ENCODE peak calls at places on chromosomes 1 and 21, in eight cellular contexts. One of them, this sample, is unnamed.

GRCh38 chr1:206461602-206462455 is 8.4 kb upstream of the IKBKE start:
- DNase-seq in left cardiac atrium: peak
- DNase-seq in NCI-H748 treated with DMSO at 0.1 percent for 48 hours: peak
- DNase-seq in T-helper 1 cell: no peak
- DNase-seq in stimulated activated CD4-positive, alpha-beta T cell treated with anti-CD3 and anti-CD28 coated beads, Interleukin-4, amount 100 ng/mL, for 48 hours: peak
- DNase-seq in AG08396: peak
- DNase-seq in B cell: peak
- DNase-seq in smooth muscle cell of the brain vasculature: peak
- DNase-seq in this sample: peak

GRCh38 chr1:205237526-205238484 is 10.1 kb downstream of the TMCC2 start:
- DNase-seq in AG08396: no peak
- DNase-seq in smooth muscle cell of the brain vasculature: no peak
- DNase-seq in B cell: no peak
- DNase-seq in left cardiac atrium: no peak
- DNase-seq in NCI-H748 treated with DMSO at 0.1 percent for 48 hours: no peak
- DNase-seq in T-helper 1 cell: no peak
- DNase-seq in stimulated activated CD4-positive, alpha-beta T cell treated with anti-CD3 and anti-CD28 coated beads, Interleukin-4, amount 100 ng/mL, for 48 hours: peak
- DNase-seq in this sample: no peak

GRCh38 chr1:159000627-159001026 is 9.1 kb upstream of the IFI16 start:
- DNase-seq in left cardiac atrium: peak
- DNase-seq in NCI-H748 treated with DMSO at 0.1 percent for 48 hours: no peak
- DNase-seq in T-helper 1 cell: no peak
- DNase-seq in AG08396: peak
- DNase-seq in smooth muscle cell of the brain vasculature: peak
- DNase-seq in stimulated activated CD4-positive, alpha-beta T cell treated with anti-CD3 and anti-CD28 coated beads, Interleukin-4, amount 100 ng/mL, for 48 hours: no peak
- DNase-seq in B cell: no peak
- DNase-seq in this sample: peak

GRCh38 chr1:62247391-62248168 is 52.9 kb downstream of the L1TD1 start:
- DNase-seq in AG08396: no peak
- DNase-seq in stimulated activated CD4-positive, alpha-beta T cell treated with anti-CD3 and anti-CD28 coated beads, Interleukin-4, amount 100 ng/mL, for 48 hours: no peak
- DNase-seq in left cardiac atrium: no peak
- DNase-seq in NCI-H748 treated with DMSO at 0.1 percent for 48 hours: peak
- DNase-seq in B cell: no peak
- DNase-seq in smooth muscle cell of the brain vasculature: no peak
- DNase-seq in T-helper 1 cell: no peak
- DNase-seq in this sample: no peak

GRCh38 chr1:44621841-44622286 is 52.4 kb downstream of the TMEM53 start:
- DNase-seq in stimulated activated CD4-positive, alpha-beta T cell treated with anti-CD3 and anti-CD28 coated beads, Interleukin-4, amount 100 ng/mL, for 48 hours: no peak
- DNase-seq in B cell: no peak
- DNase-seq in left cardiac atrium: no peak
- DNase-seq in T-helper 1 cell: no peak
- DNase-seq in smooth muscle cell of the brain vasculature: no peak
- DNase-seq in AG08396: peak
- DNase-seq in NCI-H748 treated with DMSO at 0.1 percent for 48 hours: no peak
- DNase-seq in this sample: no peak

GRCh38 chr1:6001992-6002576 is 9.9 kb upstream of the NPHP4 start:
- DNase-seq in smooth muscle cell of the brain vasculature: no peak
- DNase-seq in left cardiac atrium: peak
- DNase-seq in T-helper 1 cell: no peak
- DNase-seq in stimulated activated CD4-positive, alpha-beta T cell treated with anti-CD3 and anti-CD28 coated beads, Interleukin-4, amount 100 ng/mL, for 48 hours: no peak
- DNase-seq in NCI-H748 treated with DMSO at 0.1 percent for 48 hours: no peak
- DNase-seq in AG08396: no peak
- DNase-seq in B cell: no peak
- DNase-seq in this sample: no peak

GRCh38 chr1:119773711-119774241 is 5.1 kb upstream of the HMGCS2 start:
- DNase-seq in B cell: no peak
- DNase-seq in stimulated activated CD4-positive, alpha-beta T cell treated with anti-CD3 and anti-CD28 coated beads, Interleukin-4, amount 100 ng/mL, for 48 hours: no peak
- DNase-seq in NCI-H748 treated with DMSO at 0.1 percent for 48 hours: no peak
- DNase-seq in AG08396: peak
- DNase-seq in left cardiac atrium: no peak
- DNase-seq in T-helper 1 cell: no peak
- DNase-seq in smooth muscle cell of the brain vasculature: no peak
- DNase-seq in this sample: no peak

GRCh38 chr1:229105109-229105508 is 165.8 kb upstream of the RAB4A start:
- DNase-seq in smooth muscle cell of the brain vasculature: no peak
- DNase-seq in B cell: no peak
- DNase-seq in T-helper 1 cell: no peak
- DNase-seq in NCI-H748 treated with DMSO at 0.1 percent for 48 hours: no peak
- DNase-seq in stimulated activated CD4-positive, alpha-beta T cell treated with anti-CD3 and anti-CD28 coated beads, Interleukin-4, amount 100 ng/mL, for 48 hours: no peak
- DNase-seq in left cardiac atrium: no peak
- DNase-seq in AG08396: no peak
- DNase-seq in this sample: no peak

GRCh38 chr1:43056981-43057391 is 98.3 kb upstream of the SLC2A1 start:
- DNase-seq in smooth muscle cell of the brain vasculature: no peak
- DNase-seq in B cell: no peak
- DNase-seq in left cardiac atrium: no peak
- DNase-seq in AG08396: no peak
- DNase-seq in stimulated activated CD4-positive, alpha-beta T cell treated with anti-CD3 and anti-CD28 coated beads, Interleukin-4, amount 100 ng/mL, for 48 hours: no peak
- DNase-seq in NCI-H748 treated with DMSO at 0.1 percent for 48 hours: no peak
- DNase-seq in T-helper 1 cell: no peak
- DNase-seq in this sample: no peak

GRCh38 chr1:24468605-24469004 is 34.0 kb upstream of the RCAN3 start:
- DNase-seq in T-helper 1 cell: no peak
- DNase-seq in AG08396: no peak
- DNase-seq in smooth muscle cell of the brain vasculature: no peak
- DNase-seq in stimulated activated CD4-positive, alpha-beta T cell treated with anti-CD3 and anti-CD28 coated beads, Interleukin-4, amount 100 ng/mL, for 48 hours: no peak
- DNase-seq in left cardiac atrium: no peak
- DNase-seq in NCI-H748 treated with DMSO at 0.1 percent for 48 hours: peak
- DNase-seq in B cell: no peak
- DNase-seq in this sample: no peak

GRCh38 chr1:169741666-169742394 is 8.0 kb upstream of the SELE start:
- DNase-seq in AG08396: peak
- DNase-seq in B cell: no peak
- DNase-seq in NCI-H748 treated with DMSO at 0.1 percent for 48 hours: no peak
- DNase-seq in T-helper 1 cell: no peak
- DNase-seq in left cardiac atrium: no peak
- DNase-seq in stimulated activated CD4-positive, alpha-beta T cell treated with anti-CD3 and anti-CD28 coated beads, Interleukin-4, amount 100 ng/mL, for 48 hours: no peak
- DNase-seq in smooth muscle cell of the brain vasculature: peak
- DNase-seq in this sample: peak

GRCh38 chr1:167165948-167166702 is 54.6 kb upstream of the POU2F1 start:
- DNase-seq in NCI-H748 treated with DMSO at 0.1 percent for 48 hours: no peak
- DNase-seq in smooth muscle cell of the brain vasculature: no peak
- DNase-seq in B cell: no peak
- DNase-seq in T-helper 1 cell: no peak
- DNase-seq in AG08396: no peak
- DNase-seq in left cardiac atrium: no peak
- DNase-seq in stimulated activated CD4-positive, alpha-beta T cell treated with anti-CD3 and anti-CD28 coated beads, Interleukin-4, amount 100 ng/mL, for 48 hours: no peak
- DNase-seq in this sample: no peak

GRCh38 chr1:227093309-227093708 is 153.2 kb downstream of the COQ8A start:
- DNase-seq in NCI-H748 treated with DMSO at 0.1 percent for 48 hours: no peak
- DNase-seq in B cell: no peak
- DNase-seq in T-helper 1 cell: no peak
- DNase-seq in smooth muscle cell of the brain vasculature: no peak
- DNase-seq in AG08396: no peak
- DNase-seq in stimulated activated CD4-positive, alpha-beta T cell treated with anti-CD3 and anti-CD28 coated beads, Interleukin-4, amount 100 ng/mL, for 48 hours: no peak
- DNase-seq in left cardiac atrium: no peak
- DNase-seq in this sample: no peak

GRCh38 chr1:228029281-228029680 is 22.5 kb downstream of the WNT3A start:
- DNase-seq in left cardiac atrium: peak
- DNase-seq in stimulated activated CD4-positive, alpha-beta T cell treated with anti-CD3 and anti-CD28 coated beads, Interleukin-4, amount 100 ng/mL, for 48 hours: no peak
- DNase-seq in smooth muscle cell of the brain vasculature: no peak
- DNase-seq in AG08396: no peak
- DNase-seq in NCI-H748 treated with DMSO at 0.1 percent for 48 hours: no peak
- DNase-seq in T-helper 1 cell: no peak
- DNase-seq in B cell: no peak
- DNase-seq in this sample: no peak

GRCh38 chr1:202165267-202165941 is 5.0 kb upstream of the PTPN7 start:
- DNase-seq in stimulated activated CD4-positive, alpha-beta T cell treated with anti-CD3 and anti-CD28 coated beads, Interleukin-4, amount 100 ng/mL, for 48 hours: peak
- DNase-seq in smooth muscle cell of the brain vasculature: no peak
- DNase-seq in NCI-H748 treated with DMSO at 0.1 percent for 48 hours: no peak
- DNase-seq in B cell: no peak
- DNase-seq in left cardiac atrium: no peak
- DNase-seq in AG08396: no peak
- DNase-seq in T-helper 1 cell: no peak
- DNase-seq in this sample: no peak

GRCh38 chr1:198107041-198107440 is 49.8 kb upstream of the NEK7 start:
- DNase-seq in stimulated activated CD4-positive, alpha-beta T cell treated with anti-CD3 and anti-CD28 coated beads, Interleukin-4, amount 100 ng/mL, for 48 hours: no peak
- DNase-seq in NCI-H748 treated with DMSO at 0.1 percent for 48 hours: no peak
- DNase-seq in T-helper 1 cell: no peak
- DNase-seq in B cell: no peak
- DNase-seq in AG08396: no peak
- DNase-seq in left cardiac atrium: no peak
- DNase-seq in smooth muscle cell of the brain vasculature: no peak
- DNase-seq in this sample: no peak

GRCh38 chr21:42759594-42759927 is 106.1 kb downstream of the PDE9A start:
- DNase-seq in left cardiac atrium: no peak
- DNase-seq in stimulated activated CD4-positive, alpha-beta T cell treated with anti-CD3 and anti-CD28 coated beads, Interleukin-4, amount 100 ng/mL, for 48 hours: no peak
- DNase-seq in NCI-H748 treated with DMSO at 0.1 percent for 48 hours: no peak
- DNase-seq in AG08396: no peak
- DNase-seq in B cell: no peak
- DNase-seq in T-helper 1 cell: no peak
- DNase-seq in smooth muscle cell of the brain vasculature: no peak
- DNase-seq in this sample: no peak

GRCh38 chr1:5660141-5660935 is 331.9 kb downstream of the NPHP4 start:
- DNase-seq in T-helper 1 cell: no peak
- DNase-seq in B cell: no peak
- DNase-seq in stimulated activated CD4-positive, alpha-beta T cell treated with anti-CD3 and anti-CD28 coated beads, Interleukin-4, amount 100 ng/mL, for 48 hours: no peak
- DNase-seq in smooth muscle cell of the brain vasculature: no peak
- DNase-seq in NCI-H748 treated with DMSO at 0.1 percent for 48 hours: no peak
- DNase-seq in AG08396: no peak
- DNase-seq in left cardiac atrium: peak
- DNase-seq in this sample: no peak

GRCh38 chr1:8646996-8647395 is 170.4 kb downstream of the RERE start:
- DNase-seq in smooth muscle cell of the brain vasculature: no peak
- DNase-seq in B cell: no peak
- DNase-seq in left cardiac atrium: no peak
- DNase-seq in T-helper 1 cell: no peak
- DNase-seq in stimulated activated CD4-positive, alpha-beta T cell treated with anti-CD3 and anti-CD28 coated beads, Interleukin-4, amount 100 ng/mL, for 48 hours: no peak
- DNase-seq in AG08396: no peak
- DNase-seq in NCI-H748 treated with DMSO at 0.1 percent for 48 hours: no peak
- DNase-seq in this sample: no peak

GRCh38 chr1:9128520-9129371 is at the start of gene GPR157:
- DNase-seq in smooth muscle cell of the brain vasculature: no peak
- DNase-seq in stimulated activated CD4-positive, alpha-beta T cell treated with anti-CD3 and anti-CD28 coated beads, Interleukin-4, amount 100 ng/mL, for 48 hours: peak
- DNase-seq in B cell: peak
- DNase-seq in T-helper 1 cell: peak
- DNase-seq in left cardiac atrium: peak
- DNase-seq in AG08396: peak
- DNase-seq in NCI-H748 treated with DMSO at 0.1 percent for 48 hours: peak
- DNase-seq in this sample: peak

GRCh38 chr21:45299026-45299863 is 11.6 kb upstream of the POFUT2 start:
- DNase-seq in T-helper 1 cell: no peak
- DNase-seq in left cardiac atrium: peak
- DNase-seq in B cell: no peak
- DNase-seq in smooth muscle cell of the brain vasculature: no peak
- DNase-seq in AG08396: no peak
- DNase-seq in stimulated activated CD4-positive, alpha-beta T cell treated with anti-CD3 and anti-CD28 coated beads, Interleukin-4, amount 100 ng/mL, for 48 hours: no peak
- DNase-seq in NCI-H748 treated with DMSO at 0.1 percent for 48 hours: no peak
- DNase-seq in this sample: no peak

GRCh38 chr1:167173516-167174184 is 47.0 kb upstream of the POU2F1 start:
- DNase-seq in T-helper 1 cell: no peak
- DNase-seq in stimulated activated CD4-positive, alpha-beta T cell treated with anti-CD3 and anti-CD28 coated beads, Interleukin-4, amount 100 ng/mL, for 48 hours: no peak
- DNase-seq in AG08396: no peak
- DNase-seq in B cell: no peak
- DNase-seq in left cardiac atrium: no peak
- DNase-seq in smooth muscle cell of the brain vasculature: peak
- DNase-seq in NCI-H748 treated with DMSO at 0.1 percent for 48 hours: no peak
- DNase-seq in this sample: peak

GRCh38 chr1:167752219-167752985 is 30.6 kb downstream of the MPZL1 start:
- DNase-seq in stimulated activated CD4-positive, alpha-beta T cell treated with anti-CD3 and anti-CD28 coated beads, Interleukin-4, amount 100 ng/mL, for 48 hours: no peak
- DNase-seq in smooth muscle cell of the brain vasculature: no peak
- DNase-seq in B cell: no peak
- DNase-seq in T-helper 1 cell: no peak
- DNase-seq in left cardiac atrium: no peak
- DNase-seq in NCI-H748 treated with DMSO at 0.1 percent for 48 hours: no peak
- DNase-seq in AG08396: no peak
- DNase-seq in this sample: peak

GRCh38 chr1:177307771-177308170 is 137.0 kb downstream of the BRINP2 start:
- DNase-seq in left cardiac atrium: no peak
- DNase-seq in smooth muscle cell of the brain vasculature: no peak
- DNase-seq in AG08396: no peak
- DNase-seq in B cell: no peak
- DNase-seq in T-helper 1 cell: no peak
- DNase-seq in stimulated activated CD4-positive, alpha-beta T cell treated with anti-CD3 and anti-CD28 coated beads, Interleukin-4, amount 100 ng/mL, for 48 hours: no peak
- DNase-seq in NCI-H748 treated with DMSO at 0.1 percent for 48 hours: no peak
- DNase-seq in this sample: no peak

GRCh38 chr1:211652371-211652770 is 23.1 kb downstream of the NEK2 start:
- DNase-seq in AG08396: no peak
- DNase-seq in NCI-H748 treated with DMSO at 0.1 percent for 48 hours: no peak
- DNase-seq in T-helper 1 cell: no peak
- DNase-seq in smooth muscle cell of the brain vasculature: no peak
- DNase-seq in B cell: no peak
- DNase-seq in stimulated activated CD4-positive, alpha-beta T cell treated with anti-CD3 and anti-CD28 coated beads, Interleukin-4, amount 100 ng/mL, for 48 hours: no peak
- DNase-seq in left cardiac atrium: no peak
- DNase-seq in this sample: no peak

GRCh38 chr1:116844775-116845174 is 64.9 kb upstream of the PTGFRN start:
- DNase-seq in left cardiac atrium: no peak
- DNase-seq in NCI-H748 treated with DMSO at 0.1 percent for 48 hours: no peak
- DNase-seq in smooth muscle cell of the brain vasculature: no peak
- DNase-seq in T-helper 1 cell: no peak
- DNase-seq in stimulated activated CD4-positive, alpha-beta T cell treated with anti-CD3 and anti-CD28 coated beads, Interleukin-4, amount 100 ng/mL, for 48 hours: no peak
- DNase-seq in AG08396: no peak
- DNase-seq in B cell: no peak
- DNase-seq in this sample: no peak

GRCh38 chr1:223142795-223143759 is at the start of gene TLR5:
- DNase-seq in T-helper 1 cell: peak
- DNase-seq in smooth muscle cell of the brain vasculature: no peak
- DNase-seq in stimulated activated CD4-positive, alpha-beta T cell treated with anti-CD3 and anti-CD28 coated beads, Interleukin-4, amount 100 ng/mL, for 48 hours: peak
- DNase-seq in B cell: peak
- DNase-seq in left cardiac atrium: peak
- DNase-seq in AG08396: peak
- DNase-seq in NCI-H748 treated with DMSO at 0.1 percent for 48 hours: peak
- DNase-seq in this sample: peak

This sample was measured in MG63.